ENCODE peak calls at places on chromosomes 4 and X, in ten cellular contexts. K is H9; I is colonic mucosa; J is psoas muscle; P is fibroblast of lung; Y is OCI-LY7; X is naive thymus-derived CD4-positive, alpha-beta T cell; N is right cardiac atrium; H is CD8-positive, alpha-beta memory T cell; A is A549. T is an unnamed sample. For H3K9me3, the result is how much of the 10 kb centered on the place peaks cover.

GRCh38 chr4:108004646-108005045 is 15.0 kb downstream of the HADH start:
- DNase-seq in K (no peak), I (no peak), J (no peak), P (no peak), Y (no peak), X (no peak), N (no peak), H (no peak), A (no peak), T (no peak)

GRCh38 chrX:35841872-35842271 is 43.7 kb downstream of the MAGEB16 start:
- DNase-seq in K (no peak), I (no peak), J (no peak), P (no peak), Y (no peak), X (no peak), N (no peak), H (no peak), A (no peak), T (no peak)

GRCh38 chrX:103687073-103687695 is 685 bp upstream of the MORF4L2 start:
- DNase-seq in K (peak), I (peak), J (peak), P (no peak), Y (peak), X (peak), N (peak), H (peak), A (peak), T (peak)

GRCh38 chrX:71543316-71543715 is 10.4 kb downstream of the OGT start:
- DNase-seq in K (no peak), I (no peak), J (no peak), P (no peak), Y (no peak), X (no peak), N (no peak), H (no peak), A (peak), T (no peak)

GRCh38 chr4:151921811-151922210 is 161.0 kb upstream of the GATB start:
- DNase-seq in K (no peak), I (no peak), J (no peak), P (no peak), Y (no peak), X (no peak), N (no peak), H (no peak), A (no peak), T (no peak)

GRCh38 chr4:15586046-15586445 is 69.1 kb downstream of the FBXL5 start:
- DNase-seq in K (no peak), I (no peak), J (no peak), P (peak), Y (no peak), X (no peak), N (no peak), H (no peak), A (no peak), T (no peak)

GRCh38 chr4:84583871-84584373 is 995 bp downstream of the CDS1 start:
- DNase-seq in K (no peak), I (no peak), J (no peak), P (peak), Y (no peak), X (peak), N (no peak), H (peak), A (no peak), T (no peak)

GRCh38 chrX:47543496-47543895 is 17.5 kb upstream of the ARAF start:
- DNase-seq in K (no peak), I (no peak), J (no peak), P (no peak), Y (no peak), X (no peak), N (no peak), H (no peak), A (no peak), T (no peak)

GRCh38 chrX:153568612-153569011 is 30.3 kb downstream of the CCNQ start:
- DNase-seq in K (peak), I (no peak), J (no peak), P (no peak), Y (no peak), X (no peak), N (peak), H (no peak), A (peak), T (no peak)
- H3K9me3 ChIP-seq in K (under half), I (under half), J (under half), P (under half), Y (under half), X (under half), N (under half), H (under half), A (under half), T (under half)

GRCh38 chr4:41432219-41432618 is 105.7 kb upstream of the LIMCH1 start:
- DNase-seq in K (no peak), I (no peak), J (no peak), P (no peak), Y (no peak), X (no peak), N (no peak), H (no peak), A (no peak), T (no peak)
- H3K9me3 ChIP-seq in K (under half), I (under half), J (under half), P (under half), Y (under half), X (under half), N (under half), H (under half), A (under half), T (under half)

DNA sequence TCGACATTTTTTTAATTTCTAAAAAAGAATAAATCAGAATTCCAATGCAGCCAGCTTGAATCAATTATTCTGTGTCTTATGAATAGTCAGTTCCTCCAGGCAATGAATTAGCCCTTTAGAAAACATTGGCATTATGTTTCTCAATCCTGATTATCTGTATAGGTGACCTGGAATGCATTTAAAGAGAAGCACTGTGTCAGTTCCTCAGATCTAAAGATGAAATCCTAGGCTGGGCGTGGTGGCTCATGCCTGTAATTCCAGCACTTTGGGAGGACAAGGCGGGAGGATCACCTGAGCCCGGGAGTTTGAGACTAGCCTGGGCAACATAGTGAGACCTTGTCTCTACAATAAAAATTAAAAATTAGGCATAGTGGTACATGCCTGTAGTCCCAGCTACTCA is 43.5 kb downstream of the MND1 start:
- DNase-seq in K (no peak), I (no peak), J (no peak), P (no peak), Y (no peak), X (no peak), N (no peak), H (no peak), A (no peak), T (no peak)
- H3K9me3 ChIP-seq in K (under half), I (under half), J (under half), P (under half), Y (under half), X (under half), N (under half), H (under half), A (under half), T (under half)

GRCh38 chr4:54004463-54004862 is 59.9 kb downstream of the CHIC2 start:
- DNase-seq in K (no peak), I (no peak), J (no peak), P (no peak), Y (no peak), X (no peak), N (no peak), H (no peak), A (no peak), T (no peak)
- H3K9me3 ChIP-seq in K (under half), I (under half), J (under half), P (under half), Y (under half), X (under half), N (under half), H (under half), A (under half), T (under half)

T was measured in T-helper 17 cell.